ENCODE peak calls at places on chromosomes 11 and 22, in nine cellular contexts. J is GM23338, C is GM12891, L is SK-N-MC, M is transverse colon, V is upper lobe of left lung, Q is vagina, F is HCT116, H is breast epithelium. G is an unnamed sample.

GRCh38 chr11:126355926-126356897 is 726 bp downstream of the ST3GAL4 start:
- DNase-seq in J (peak), C (peak), L (no peak), M (no peak), V (peak), Q (no peak), F (no peak), H (peak), G (no peak)

GRCh38 chr11:116931206-116931953 is 94.0 kb upstream of the APOA1 start:
- DNase-seq in J (peak), C (no peak), L (no peak), M (no peak), V (no peak), Q (no peak), F (no peak), H (no peak), G (no peak)

GRCh38 chr11:89405629-89406028 is 85.5 kb downstream of the NOX4 start:
- DNase-seq in J (peak), C (no peak), L (no peak), M (no peak), V (no peak), Q (no peak), F (peak), H (no peak), G (no peak)

GRCh38 chr11:61955031-61955415 is 4.9 kb downstream of the BEST1 start:
- DNase-seq in J (peak), C (no peak), L (no peak), M (peak), V (peak), Q (no peak), F (no peak), H (no peak), G (no peak)

GRCh38 chr11:97460091-97460490 is 1070.3 kb downstream of the JRKL start:
- DNase-seq in J (no peak), C (no peak), L (no peak), M (no peak), V (no peak), Q (no peak), F (no peak), H (no peak), G (no peak)

GRCh38 chr11:123069878-123070821 is 8.2 kb upstream of the HSPA8 start:
- DNase-seq in J (no peak), C (no peak), L (no peak), M (no peak), V (no peak), Q (no peak), F (no peak), H (no peak), G (no peak)

GRCh38 chr11:116415095-116415494 is 357.7 kb downstream of the BUD13 start:
- DNase-seq in J (peak), C (no peak), L (no peak), M (no peak), V (no peak), Q (no peak), F (no peak), H (no peak), G (no peak)

GRCh38 chr11:126973051-126973450 is 27.5 kb downstream of the KIRREL3 start:
- DNase-seq in J (no peak), C (no peak), L (no peak), M (no peak), V (no peak), Q (no peak), F (no peak), H (no peak), G (no peak)

GRCh38 chr11:31529189-31529588 is 19.6 kb downstream of the ELP4 start:
- DNase-seq in J (no peak), C (no peak), L (no peak), M (no peak), V (no peak), Q (no peak), F (no peak), H (no peak), G (no peak)

GRCh38 chr11:45053736-45054446 is 92.5 kb upstream of the PRDM11 start:
- DNase-seq in J (no peak), C (no peak), L (no peak), M (no peak), V (no peak), Q (no peak), F (no peak), H (no peak), G (no peak)

GRCh38 chr11:35308157-35308556 is 111.2 kb downstream of the SLC1A2 start:
- DNase-seq in J (no peak), C (no peak), L (no peak), M (no peak), V (peak), Q (no peak), F (no peak), H (no peak), G (no peak)

GRCh38 chr22:25083414-25084166 is 116.1 kb upstream of the CRYBB3 start:
- DNase-seq in J (no peak), C (no peak), L (no peak), M (peak), V (no peak), Q (no peak), F (no peak), H (no peak), G (no peak)

GRCh38 chr22:36966851-36967535 is 52.3 kb downstream of the TST start:
- DNase-seq in J (no peak), C (no peak), L (no peak), M (no peak), V (no peak), Q (no peak), F (no peak), H (no peak), G (no peak)

GRCh38 chr11:2459796-2460531 is 15.2 kb downstream of the KCNQ1 start:
- DNase-seq in J (peak), C (no peak), L (no peak), M (peak), V (no peak), Q (no peak), F (no peak), H (peak), G (no peak)

GRCh38 chr22:21591695-21592094 is 24.2 kb downstream of the UBE2L3 start:
- DNase-seq in J (no peak), C (no peak), L (no peak), M (no peak), V (peak), Q (no peak), F (no peak), H (no peak), G (no peak)

GRCh38 chr11:131754671-131755070 is 384.3 kb downstream of the NTM start:
- DNase-seq in J (no peak), C (no peak), L (no peak), M (no peak), V (no peak), Q (no peak), F (no peak), H (no peak), G (no peak)

GRCh38 chr11:67311556-67312082 is 8.3 kb downstream of the SSH3 start:
- DNase-seq in J (no peak), C (no peak), L (no peak), M (no peak), V (no peak), Q (no peak), F (no peak), H (no peak), G (no peak)

GRCh38 chr11:28250192-28250591 is 142.0 kb downstream of the METTL15 start:
- DNase-seq in J (no peak), C (no peak), L (no peak), M (no peak), V (no peak), Q (no peak), F (no peak), H (no peak), G (no peak)

GRCh38 chr11:120344302-120345004 is 8.2 kb downstream of the ARHGEF12 start:
- DNase-seq in J (no peak), C (peak), L (peak), M (peak), V (no peak), Q (no peak), F (peak), H (no peak), G (peak)

GRCh38 chr11:12288212-12288933 is 89.0 kb upstream of the PARVA start:
- DNase-seq in J (peak), C (peak), L (peak), M (peak), V (peak), Q (peak), F (peak), H (peak), G (peak)

GRCh38 chr11:67118059-67118766 is 850 bp upstream of the KDM2A start:
- DNase-seq in J (peak), C (peak), L (no peak), M (peak), V (peak), Q (no peak), F (no peak), H (peak), G (peak)

GRCh38 chr11:47101452-47101851 is 75.2 kb downstream of the ARFGAP2 start:
- DNase-seq in J (peak), C (no peak), L (no peak), M (no peak), V (no peak), Q (no peak), F (no peak), H (no peak), G (no peak)

GRCh38 chr11:44333271-44334218 is 23.6 kb upstream of the ALX4 start:
- DNase-seq in J (no peak), C (no peak), L (no peak), M (no peak), V (no peak), Q (no peak), F (peak), H (no peak), G (no peak)

GRCh38 chr11:59578369-59578768 is 37.2 kb downstream of the OSBP start:
- DNase-seq in J (no peak), C (no peak), L (no peak), M (no peak), V (no peak), Q (no peak), F (no peak), H (no peak), G (no peak)

GRCh38 chr11:8988329-8989234 is 15.2 kb downstream of the NRIP3 start:
- DNase-seq in J (no peak), C (no peak), L (no peak), M (no peak), V (no peak), Q (no peak), F (no peak), H (no peak), G (no peak)

GRCh38 chr22:17430298-17430900 is 61.1 kb downstream of the CECR2 start:
- DNase-seq in J (no peak), C (no peak), L (no peak), M (no peak), V (peak), Q (no peak), F (no peak), H (no peak), G (no peak)

GRCh38 chr22:19568337-19569311 is 44.4 kb upstream of the CLDN5 start:
- DNase-seq in J (no peak), C (no peak), L (no peak), M (no peak), V (no peak), Q (no peak), F (no peak), H (no peak), G (no peak)

GRCh38 chr11:96162816-96163499 is 180.0 kb downstream of the MAML2 start:
- DNase-seq in J (no peak), C (no peak), L (peak), M (no peak), V (no peak), Q (no peak), F (no peak), H (no peak), G (no peak)

GRCh38 chr22:28174509-28174908 is 255.5 kb upstream of the PITPNB start:
- DNase-seq in J (no peak), C (no peak), L (no peak), M (no peak), V (no peak), Q (no peak), F (no peak), H (no peak), G (no peak)

GRCh38 chr11:113876798-113877672 is 1.7 kb upstream of the USP28 start:
- DNase-seq in J (no peak), C (no peak), L (no peak), M (no peak), V (no peak), Q (no peak), F (no peak), H (no peak), G (no peak)

GRCh38 chr11:47924184-47924671 is 56.1 kb upstream of the PTPRJ start:
- DNase-seq in J (no peak), C (no peak), L (no peak), M (no peak), V (peak), Q (no peak), F (peak), H (peak), G (no peak)

GRCh38 chr22:40958329-40958728 is 7.2 kb downstream of the RBX1 start:
- DNase-seq in J (no peak), C (no peak), L (no peak), M (no peak), V (no peak), Q (no peak), F (no peak), H (no peak), G (no peak)
- TF ChIP-seq POLR2AphosphoS5 in J (no peak), C (no peak), L (no peak), M (no peak), V (no peak), Q (no peak), F (no peak), H (no peak), G (no peak)

GRCh38 chr11:10618490-10618889 is 50.0 kb upstream of the LYVE1 start:
- DNase-seq in J (no peak), C (no peak), L (no peak), M (no peak), V (no peak), Q (no peak), F (no peak), H (no peak), G (no peak)
- TF ChIP-seq POLR2AphosphoS5 in J (no peak), C (no peak), L (no peak), M (peak), V (no peak), Q (no peak), F (no peak), H (no peak), G (no peak)

GRCh38 chr11:848380-848931 is 5.8 kb downstream of the TSPAN4 start:
- DNase-seq in J (peak), C (peak), L (no peak), M (peak), V (peak), Q (no peak), F (no peak), H (no peak), G (peak)
- TF ChIP-seq POLR2AphosphoS5 in J (no peak), C (no peak), L (no peak), M (no peak), V (no peak), Q (no peak), F (no peak), H (no peak), G (no peak)

GRCh38 chr11:16299884-16300778 is 56.2 kb downstream of the SOX6 start:
- DNase-seq in J (no peak), C (no peak), L (no peak), M (no peak), V (no peak), Q (no peak), F (no peak), H (no peak), G (no peak)
- TF ChIP-seq POLR2AphosphoS5 in J (no peak), C (no peak), L (no peak), M (no peak), V (no peak), Q (no peak), F (no peak), H (no peak), G (no peak)

GRCh38 chr11:6682936-6683861 is at the start of gene MRPL17:
- DNase-seq in J (peak), C (peak), L (peak), M (peak), V (peak), Q (peak), F (peak), H (peak), G (peak)

GRCh38 chr11:6686006-6686405 is 2.9 kb upstream of the MRPL17 start:
- DNase-seq in J (no peak), C (no peak), L (no peak), M (no peak), V (no peak), Q (no peak), F (no peak), H (no peak), G (no peak)

GRCh38 chr11:6682591-6682935 is 577 bp downstream of the MRPL17 start:
- DNase-seq in J (no peak), C (no peak), L (no peak), M (no peak), V (no peak), Q (no peak), F (no peak), H (no peak), G (no peak)

GRCh38 chr11:6692128-6692527 is 9.0 kb upstream of the MRPL17 start:
- DNase-seq in J (no peak), C (no peak), L (no peak), M (no peak), V (no peak), Q (no peak), F (no peak), H (no peak), G (no peak)

DNA sequence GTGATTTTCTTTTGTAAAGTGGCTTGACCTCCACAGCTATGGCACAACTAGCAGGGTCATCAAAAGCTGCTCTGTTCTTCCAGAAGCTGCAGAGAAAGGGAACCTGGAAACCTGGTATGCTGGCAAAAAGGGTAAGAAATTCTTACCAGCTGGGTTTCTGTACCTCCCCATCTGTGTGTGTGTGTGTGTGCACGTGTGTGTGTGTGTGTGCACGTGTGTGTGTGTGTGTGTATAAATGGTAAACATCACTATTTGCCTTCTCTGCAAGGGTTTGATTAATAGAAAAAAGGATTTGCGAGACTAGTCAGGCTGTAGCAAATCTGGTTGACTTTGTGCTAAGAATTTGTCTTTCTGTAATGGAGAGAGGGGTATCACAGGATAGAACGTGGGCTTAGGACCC is 4.7 kb upstream of the MRPL17 start:
- DNase-seq in J (no peak), C (no peak), L (no peak), M (no peak), V (no peak), Q (no peak), F (no peak), H (no peak), G (no peak)
- TF ChIP-seq POLR2AphosphoS5 in J (no peak), C (no peak), L (no peak), M (no peak), V (no peak), Q (no peak), F (no peak), H (no peak), G (no peak)

GRCh38 chr11:134402910-134403309 is 9.1 kb downstream of the B3GAT1 start:
- DNase-seq in J (no peak), C (no peak), L (no peak), M (no peak), V (no peak), Q (no peak), F (no peak), H (no peak), G (no peak)
- TF ChIP-seq POLR2AphosphoS5 in J (no peak), C (no peak), L (no peak), M (no peak), V (no peak), Q (no peak), F (no peak), H (no peak), G (no peak)

GRCh38 chr11:33703771-33704170 is 3.1 kb upstream of the C11orf91 start:
- DNase-seq in J (no peak), C (no peak), L (no peak), M (no peak), V (peak), Q (no peak), F (no peak), H (no peak), G (no peak)

GRCh38 chr11:33706961-33707360 is 6.3 kb upstream of the C11orf91 start:
- DNase-seq in J (no peak), C (no peak), L (no peak), M (no peak), V (no peak), Q (no peak), F (no peak), H (no peak), G (no peak)

GRCh38 chr11:33704240-33705002 is 3.8 kb upstream of the C11orf91 start:
- DNase-seq in J (no peak), C (no peak), L (no peak), M (no peak), V (no peak), Q (no peak), F (no peak), H (no peak), G (no peak)

GRCh38 chr11:33708970-33709369 is 8.3 kb upstream of the C11orf91 start:
- DNase-seq in J (no peak), C (no peak), L (no peak), M (no peak), V (no peak), Q (no peak), F (no peak), H (no peak), G (no peak)

GRCh38 chr11:33706546-33706945 is 5.9 kb upstream of the C11orf91 start:
- DNase-seq in J (no peak), C (no peak), L (no peak), M (no peak), V (no peak), Q (no peak), F (no peak), H (no peak), G (no peak)
- TF ChIP-seq POLR2AphosphoS5 in J (no peak), C (no peak), L (no peak), M (no peak), V (no peak), Q (peak), F (no peak), H (no peak), G (no peak)

GRCh38 chr22:47030143-47030641 is 267.7 kb downstream of the TBC1D22A start:
- DNase-seq in J (no peak), C (no peak), L (no peak), M (no peak), V (no peak), Q (no peak), F (no peak), H (no peak), G (no peak)
- TF ChIP-seq POLR2AphosphoS5 in J (no peak), C (no peak), L (no peak), M (peak), V (no peak), Q (no peak), F (no peak), H (no peak), G (no peak)

DNA sequence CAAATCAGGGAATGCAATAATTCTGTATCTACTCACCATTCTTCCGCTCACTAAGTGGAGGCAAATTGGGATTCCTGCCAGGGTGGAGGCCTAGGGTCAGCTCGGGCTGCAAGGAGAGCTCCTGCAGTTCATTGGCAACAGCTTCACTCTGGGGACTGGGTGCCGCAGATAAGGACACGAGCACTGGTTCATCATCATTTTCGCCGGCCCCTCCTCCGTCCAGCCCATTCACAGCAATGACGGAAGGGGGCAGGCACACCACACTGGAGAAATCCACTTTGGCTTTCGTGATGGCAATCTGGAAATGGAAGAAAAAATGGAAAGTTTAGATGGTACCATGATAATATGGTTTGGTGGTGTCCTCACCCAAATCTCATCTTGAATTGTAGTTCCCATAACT is 84.4 kb downstream of the MRTFA start:
- DNase-seq in J (no peak), C (no peak), L (no peak), M (no peak), V (no peak), Q (no peak), F (no peak), H (no peak), G (no peak)
- TF ChIP-seq POLR2AphosphoS5 in J (no peak), C (no peak), L (no peak), M (no peak), V (no peak), Q (no peak), F (no peak), H (no peak), G (no peak)